ENCODE peak calls at places on chromosomes 4 and X, in six cellular contexts. Z, H, W, P, V and M are unnamed samples.
A peak's percentile ranks its signal among the peaks of the same experiment; 100 is the strongest.

GRCh38 chrX:40151211-40152172 is 53.7 kb upstream of the BCOR start:
- DNase-seq in Z (no peak), H (no peak), W (no peak), P (peak; percentile 28), V (no peak), M (no peak)

GRCh38 chr4:8260656-8261111 is 8.9 kb upstream of the HTRA3 start:
- DNase-seq in Z (no peak), H (peak; percentile 66), W (peak; percentile 86), P (peak; percentile 41), V (peak; percentile 76), M (peak; percentile 92)

GRCh38 chrX:31497086-31497485 is 425.2 kb upstream of the FTHL17 start:
- DNase-seq in Z (no peak), H (no peak), W (peak; percentile 50), P (no peak), V (peak; percentile 44), M (peak; percentile 25)

GRCh38 chrX:119726900-119727555 is 31.4 kb upstream of the SOWAHD start:
- DNase-seq in Z (no peak), H (no peak), W (peak; percentile 14), P (no peak), V (no peak), M (peak; percentile 46)

GRCh38 chrX:53373307-53373706 is 49.1 kb downstream of the SMC1A start:
- DNase-seq in Z (no peak), H (no peak), W (no peak), P (no peak), V (no peak), M (no peak)

GRCh38 chr4:144648042-144648441 is 2.1 kb downstream of the HHIP start:
- DNase-seq in Z (no peak), H (no peak), W (no peak), P (peak; percentile 42), V (peak; percentile 41), M (no peak)

GRCh38 chr4:3285558-3286334 is 7.1 kb upstream of the RGS12 start:
- DNase-seq in Z (peak; percentile 6), H (peak; percentile 60), W (peak; percentile 67), P (no peak), V (peak; percentile 24), M (no peak)

GRCh38 chr4:188620608-188621007 is 481.4 kb downstream of the TRIML1 start:
- DNase-seq in Z (no peak), H (no peak), W (no peak), P (no peak), V (no peak), M (no peak)

GRCh38 chr4:113834302-113834701 is 72.8 kb upstream of the CAMK2D start:
- DNase-seq in Z (no peak), H (no peak), W (no peak), P (no peak), V (no peak), M (no peak)

GRCh38 chrX:12441376-12442128 is 303.3 kb downstream of the FRMPD4 start:
- DNase-seq in Z (no peak), H (no peak), W (peak; percentile 90), P (no peak), V (peak; percentile 90), M (peak; percentile 85)

GRCh38 chr4:95108883-95109421 is 351.2 kb downstream of the BMPR1B start:
- DNase-seq in Z (no peak), H (no peak), W (no peak), P (no peak), V (peak; percentile 27), M (no peak)

GRCh38 chr4:102598102-102598758 is 97.1 kb downstream of the NFKB1 start:
- DNase-seq in Z (no peak), H (no peak), W (no peak), P (no peak), V (peak; percentile 45), M (peak; percentile 16)

GRCh38 chrX:135596495-135596894 is 76.0 kb downstream of the INTS6L start:
- DNase-seq in Z (peak; percentile 16), H (peak; percentile 35), W (peak; percentile 26), P (peak; percentile 72), V (peak; percentile 26), M (peak; percentile 4)

GRCh38 chr4:72557021-72557420 is 12.0 kb downstream of the ADAMTS3 start:
- DNase-seq in Z (no peak), H (no peak), W (no peak), P (no peak), V (no peak), M (no peak)

GRCh38 chr4:74319506-74319905 is 11.2 kb downstream of the EPGN start:
- DNase-seq in Z (no peak), H (no peak), W (no peak), P (no peak), V (no peak), M (peak; percentile 16)

GRCh38 chrX:112048707-112049106 is 33.9 kb downstream of the TRPC5 start:
- DNase-seq in Z (no peak), H (no peak), W (no peak), P (peak; percentile 4), V (no peak), M (no peak)

GRCh38 chrX:112043997-112044396 is 38.6 kb downstream of the TRPC5 start:
- DNase-seq in Z (no peak), H (no peak), W (peak; percentile 15), P (peak; percentile 41), V (peak; percentile 2), M (no peak)
- TF ChIP-seq CTCF in Z (peak; percentile 79), H (no peak), W (peak; percentile 31), P (peak; percentile 62), V (no peak), M (no peak)

GRCh38 chr4:61590881-61591280 is 390.8 kb downstream of the ADGRL3 start:
- DNase-seq in Z (no peak), H (no peak), W (no peak), P (peak; percentile 59), V (peak; percentile 12), M (no peak)
- TF ChIP-seq CTCF in Z (no peak), H (no peak), W (no peak), P (peak; percentile 81), V (peak; percentile 13), M (no peak)

GRCh38 chr4:158816953-158817352 is 48.1 kb downstream of the FNIP2 start:
- DNase-seq in Z (no peak), H (no peak), W (no peak), P (no peak), V (no peak), M (no peak)
- TF ChIP-seq CTCF in Z (no peak), H (no peak), W (no peak), P (no peak), V (no peak), M (no peak)

GRCh38 chrX:19886375-19886774 is 1.0 kb downstream of the SH3KBP1 start:
- DNase-seq in Z (no peak), H (no peak), W (no peak), P (peak; percentile 13), V (no peak), M (no peak)

GRCh38 chrX:19893722-19894121 is 6.3 kb upstream of the SH3KBP1 start:
- DNase-seq in Z (no peak), H (no peak), W (peak; percentile 62), P (no peak), V (peak; percentile 94), M (peak; percentile 47)

GRCh38 chrX:19888419-19888879 is 1.0 kb upstream of the SH3KBP1 start:
- DNase-seq in Z (no peak), H (no peak), W (peak; percentile 74), P (peak; percentile 75), V (peak; percentile 86), M (peak; percentile 64)

GRCh38 chrX:19886888-19887531 is 390 bp downstream of the SH3KBP1 start:
- DNase-seq in Z (peak; percentile 10), H (no peak), W (no peak), P (peak; percentile 19), V (no peak), M (no peak)

DNA sequence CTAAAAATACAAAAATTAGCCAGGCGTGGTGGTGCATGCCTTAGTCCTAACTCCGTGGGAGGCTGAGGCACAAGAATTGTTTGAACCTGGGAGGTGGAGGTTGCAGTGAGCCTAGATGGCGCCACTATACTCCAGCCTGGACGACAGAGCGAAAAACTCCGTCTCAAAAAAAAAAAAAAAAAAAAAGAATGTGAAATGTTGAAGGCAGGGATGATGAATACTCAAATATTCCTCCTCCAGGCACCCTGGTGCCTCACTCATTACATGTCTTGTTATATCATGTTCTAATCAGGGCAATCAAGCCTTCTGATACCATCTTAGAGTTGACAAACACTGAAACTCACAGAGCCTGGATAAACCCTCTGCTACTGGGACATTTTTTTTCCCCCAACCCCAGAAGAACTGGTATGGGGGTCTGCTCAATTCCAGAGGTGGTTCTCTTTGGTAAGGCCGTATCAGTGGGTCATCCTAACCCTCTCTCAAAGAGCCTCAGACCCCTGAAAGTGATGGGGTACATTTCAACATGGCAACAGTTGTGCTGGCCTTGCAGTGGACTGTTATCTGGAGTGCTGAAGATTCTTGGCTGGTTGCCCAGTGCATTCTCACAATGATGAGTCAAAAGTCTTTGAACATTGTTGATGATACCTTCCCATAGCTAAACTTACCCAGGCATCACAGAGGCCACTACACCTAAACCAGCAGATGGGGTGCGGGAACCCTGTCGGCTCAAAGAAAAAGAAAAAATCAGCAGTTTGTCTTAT is 2.4 kb upstream of the SH3KBP1 start:
- DNase-seq in Z (no peak), H (no peak), W (peak; percentile 66), P (no peak), V (peak; percentile 87), M (peak; percentile 63)
- TF ChIP-seq CTCF in Z (no peak), H (no peak), W (no peak), P (no peak), V (no peak), M (peak; percentile 48)

DNA sequence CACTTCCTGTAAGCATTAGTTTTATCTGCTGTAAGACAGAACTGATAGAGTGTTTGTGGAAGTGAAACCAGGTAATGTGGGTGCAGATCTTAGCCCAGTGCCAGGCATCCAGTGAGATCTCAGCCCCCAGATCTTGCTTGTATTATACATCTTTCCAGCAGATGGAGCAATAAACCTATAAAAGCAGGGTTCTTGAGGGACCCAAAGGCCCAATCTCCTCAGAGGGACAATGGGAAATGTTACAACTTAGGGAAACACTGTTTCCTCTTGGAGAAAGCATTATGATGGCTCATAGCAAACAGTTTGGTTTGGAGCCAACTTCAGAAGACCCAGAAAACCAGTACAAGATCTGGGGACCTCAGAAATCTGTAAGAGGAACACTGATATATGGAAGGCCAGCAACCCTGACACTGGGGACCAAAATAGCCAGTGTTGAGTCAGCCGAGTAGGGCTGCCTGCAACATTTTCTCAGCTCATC is 206.3 kb downstream of the SLC7A11 start:
- DNase-seq in Z (no peak), H (no peak), W (peak; percentile 76), P (peak; percentile 84), V (peak; percentile 85), M (peak; percentile 79)
- TF ChIP-seq CTCF in Z (peak; percentile 63), H (peak; percentile 59), W (peak; percentile 74), P (peak; percentile 71), V (peak; percentile 54), M (peak; percentile 87)

DNA sequence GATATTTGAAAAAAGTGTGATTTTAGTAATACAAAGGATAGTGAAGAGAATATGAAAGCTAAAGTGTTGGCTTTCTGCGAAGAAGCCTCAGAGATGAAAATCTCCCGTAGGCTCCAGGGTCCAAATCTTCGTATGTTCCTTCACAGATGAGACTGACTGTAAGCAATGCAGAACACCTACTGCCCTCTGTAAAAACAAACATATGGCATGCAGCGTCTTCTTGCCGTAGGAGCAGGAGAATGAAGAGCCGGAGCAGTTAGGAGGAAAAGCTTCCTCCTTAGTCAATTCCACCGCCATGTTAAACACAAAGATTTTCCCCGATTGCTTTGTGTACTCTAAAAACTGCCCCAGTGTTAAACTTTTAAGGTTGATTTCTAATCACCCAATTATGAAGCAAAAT is 22.5 kb downstream of the RWDD4 start:
- DNase-seq in Z (no peak), H (no peak), W (no peak), P (peak; percentile 27), V (no peak), M (no peak)
- TF ChIP-seq CTCF in Z (peak; percentile 38), H (no peak), W (no peak), P (no peak), V (no peak), M (no peak)

GRCh38 chrX:55033429-55033828 is 2.7 kb upstream of the ALAS2 start:
- DNase-seq in Z (no peak), H (no peak), W (no peak), P (no peak), V (no peak), M (no peak)
- TF ChIP-seq CTCF in Z (no peak), H (no peak), W (no peak), P (no peak), V (no peak), M (no peak)